ENCODE peak calls at places on chromosome 3, in seven cellular contexts. One of them, this sample, is unnamed.

GRCh38 chr3:75938921-75939320 is 153.6 kb upstream of the ZNF717 start:
- DNase-seq in KBM-7: no peak
- DNase-seq in memory B cell: no peak
- DNase-seq in activated T-helper 9 cell treated with anti-CD3 and anti-CD28 coated beads, Interleukin-2, amount 50 U/mL, for 16 hours: no peak
- DNase-seq in stimulated activated CD4-positive, alpha-beta T cell treated with anti-CD3 and anti-CD28 coated beads, Interleukin-2, amount 100 ng/mL, for 48 hours: no peak
- DNase-seq in Calu3: no peak
- DNase-seq in fibroblast of lung: no peak
- DNase-seq in this sample: no peak

GRCh38 chr3:173893066-173893465 is 495.5 kb downstream of the NLGN1 start:
- DNase-seq in stimulated activated CD4-positive, alpha-beta T cell treated with anti-CD3 and anti-CD28 coated beads, Interleukin-2, amount 100 ng/mL, for 48 hours: no peak
- DNase-seq in KBM-7: no peak
- DNase-seq in fibroblast of lung: peak; percentile 92
- DNase-seq in memory B cell: no peak
- DNase-seq in Calu3: no peak
- DNase-seq in activated T-helper 9 cell treated with anti-CD3 and anti-CD28 coated beads, Interleukin-2, amount 50 U/mL, for 16 hours: no peak
- DNase-seq in this sample: no peak

GRCh38 chr3:194876403-194877165 is 190.9 kb downstream of the FAM43A start:
- DNase-seq in activated T-helper 9 cell treated with anti-CD3 and anti-CD28 coated beads, Interleukin-2, amount 50 U/mL, for 16 hours: no peak
- DNase-seq in stimulated activated CD4-positive, alpha-beta T cell treated with anti-CD3 and anti-CD28 coated beads, Interleukin-2, amount 100 ng/mL, for 48 hours: no peak
- DNase-seq in KBM-7: no peak
- DNase-seq in Calu3: no peak
- DNase-seq in memory B cell: no peak
- DNase-seq in fibroblast of lung: peak; percentile 7
- DNase-seq in this sample: no peak

GRCh38 chr3:188583476-188584161 is 429.7 kb downstream of the LPP start:
- DNase-seq in stimulated activated CD4-positive, alpha-beta T cell treated with anti-CD3 and anti-CD28 coated beads, Interleukin-2, amount 100 ng/mL, for 48 hours: peak; percentile 14
- DNase-seq in KBM-7: no peak
- DNase-seq in fibroblast of lung: peak; percentile 39
- DNase-seq in activated T-helper 9 cell treated with anti-CD3 and anti-CD28 coated beads, Interleukin-2, amount 50 U/mL, for 16 hours: no peak
- DNase-seq in Calu3: no peak
- DNase-seq in memory B cell: no peak
- DNase-seq in this sample: no peak

GRCh38 chr3:197297020-197297419 is 1.4 kb downstream of the DLG1 start:
- DNase-seq in stimulated activated CD4-positive, alpha-beta T cell treated with anti-CD3 and anti-CD28 coated beads, Interleukin-2, amount 100 ng/mL, for 48 hours: no peak
- DNase-seq in Calu3: no peak
- DNase-seq in memory B cell: no peak
- DNase-seq in activated T-helper 9 cell treated with anti-CD3 and anti-CD28 coated beads, Interleukin-2, amount 50 U/mL, for 16 hours: no peak
- DNase-seq in KBM-7: no peak
- DNase-seq in fibroblast of lung: no peak
- DNase-seq in this sample: no peak

GRCh38 chr3:127195417-127195816 is 2.5 kb downstream of the PRR23E start:
- DNase-seq in KBM-7: no peak
- DNase-seq in stimulated activated CD4-positive, alpha-beta T cell treated with anti-CD3 and anti-CD28 coated beads, Interleukin-2, amount 100 ng/mL, for 48 hours: no peak
- DNase-seq in fibroblast of lung: no peak
- DNase-seq in memory B cell: no peak
- DNase-seq in activated T-helper 9 cell treated with anti-CD3 and anti-CD28 coated beads, Interleukin-2, amount 50 U/mL, for 16 hours: no peak
- DNase-seq in Calu3: no peak
- DNase-seq in this sample: no peak

GRCh38 chr3:39473452-39474125 is 6.1 kb downstream of the MOBP start:
- DNase-seq in activated T-helper 9 cell treated with anti-CD3 and anti-CD28 coated beads, Interleukin-2, amount 50 U/mL, for 16 hours: no peak
- DNase-seq in KBM-7: no peak
- DNase-seq in fibroblast of lung: no peak
- DNase-seq in stimulated activated CD4-positive, alpha-beta T cell treated with anti-CD3 and anti-CD28 coated beads, Interleukin-2, amount 100 ng/mL, for 48 hours: no peak
- DNase-seq in Calu3: no peak
- DNase-seq in memory B cell: no peak
- DNase-seq in this sample: no peak

GRCh38 chr3:146469206-146470017 is at the start of gene PLSCR2:
- DNase-seq in fibroblast of lung: peak; percentile 38
- DNase-seq in KBM-7: no peak
- DNase-seq in memory B cell: peak; percentile 81
- DNase-seq in stimulated activated CD4-positive, alpha-beta T cell treated with anti-CD3 and anti-CD28 coated beads, Interleukin-2, amount 100 ng/mL, for 48 hours: peak; percentile 65
- DNase-seq in activated T-helper 9 cell treated with anti-CD3 and anti-CD28 coated beads, Interleukin-2, amount 50 U/mL, for 16 hours: peak; percentile 59
- DNase-seq in Calu3: peak; percentile 92
- DNase-seq in this sample: peak; percentile 71

GRCh38 chr3:33074217-33075067 is 22.5 kb downstream of the GLB1 start:
- DNase-seq in KBM-7: peak; percentile 72
- DNase-seq in activated T-helper 9 cell treated with anti-CD3 and anti-CD28 coated beads, Interleukin-2, amount 50 U/mL, for 16 hours: peak; percentile 53
- DNase-seq in memory B cell: peak; percentile 57
- DNase-seq in fibroblast of lung: peak; percentile 52
- DNase-seq in stimulated activated CD4-positive, alpha-beta T cell treated with anti-CD3 and anti-CD28 coated beads, Interleukin-2, amount 100 ng/mL, for 48 hours: peak; percentile 71
- DNase-seq in Calu3: peak; percentile 72
- DNase-seq in this sample: peak; percentile 42

GRCh38 chr3:63687569-63688233 is 35.2 kb downstream of the SNTN start:
- DNase-seq in Calu3: no peak
- DNase-seq in fibroblast of lung: peak; percentile 19
- DNase-seq in memory B cell: no peak
- DNase-seq in activated T-helper 9 cell treated with anti-CD3 and anti-CD28 coated beads, Interleukin-2, amount 50 U/mL, for 16 hours: no peak
- DNase-seq in KBM-7: no peak
- DNase-seq in stimulated activated CD4-positive, alpha-beta T cell treated with anti-CD3 and anti-CD28 coated beads, Interleukin-2, amount 100 ng/mL, for 48 hours: no peak
- DNase-seq in this sample: no peak

GRCh38 chr3:34020761-34021635 is 222.6 kb downstream of the PDCD6IP start:
- DNase-seq in memory B cell: no peak
- DNase-seq in Calu3: no peak
- DNase-seq in KBM-7: no peak
- DNase-seq in fibroblast of lung: no peak
- DNase-seq in activated T-helper 9 cell treated with anti-CD3 and anti-CD28 coated beads, Interleukin-2, amount 50 U/mL, for 16 hours: no peak
- DNase-seq in stimulated activated CD4-positive, alpha-beta T cell treated with anti-CD3 and anti-CD28 coated beads, Interleukin-2, amount 100 ng/mL, for 48 hours: no peak
- DNase-seq in this sample: no peak

GRCh38 chr3:175672119-175672689 is 813.1 kb downstream of the NAALADL2 start:
- DNase-seq in KBM-7: no peak
- DNase-seq in Calu3: no peak
- DNase-seq in activated T-helper 9 cell treated with anti-CD3 and anti-CD28 coated beads, Interleukin-2, amount 50 U/mL, for 16 hours: no peak
- DNase-seq in memory B cell: no peak
- DNase-seq in stimulated activated CD4-positive, alpha-beta T cell treated with anti-CD3 and anti-CD28 coated beads, Interleukin-2, amount 100 ng/mL, for 48 hours: no peak
- DNase-seq in fibroblast of lung: peak; percentile 20
- DNase-seq in this sample: no peak

GRCh38 chr3:132079150-132079549 is 44.3 kb upstream of the CPNE4 start:
- DNase-seq in stimulated activated CD4-positive, alpha-beta T cell treated with anti-CD3 and anti-CD28 coated beads, Interleukin-2, amount 100 ng/mL, for 48 hours: no peak
- DNase-seq in Calu3: no peak
- DNase-seq in activated T-helper 9 cell treated with anti-CD3 and anti-CD28 coated beads, Interleukin-2, amount 50 U/mL, for 16 hours: no peak
- DNase-seq in fibroblast of lung: peak; percentile 63
- DNase-seq in memory B cell: no peak
- DNase-seq in KBM-7: no peak
- DNase-seq in this sample: no peak

GRCh38 chr3:104628185-104628789 is 738.4 kb upstream of the ALCAM start:
- DNase-seq in Calu3: peak; percentile 10
- DNase-seq in fibroblast of lung: peak; percentile 65
- DNase-seq in stimulated activated CD4-positive, alpha-beta T cell treated with anti-CD3 and anti-CD28 coated beads, Interleukin-2, amount 100 ng/mL, for 48 hours: no peak
- DNase-seq in memory B cell: no peak
- DNase-seq in activated T-helper 9 cell treated with anti-CD3 and anti-CD28 coated beads, Interleukin-2, amount 50 U/mL, for 16 hours: no peak
- DNase-seq in KBM-7: peak; percentile 56
- DNase-seq in this sample: no peak

GRCh38 chr3:45944830-45945620 is 1.8 kb downstream of the CXCR6 start:
- DNase-seq in Calu3: no peak
- DNase-seq in memory B cell: no peak
- DNase-seq in activated T-helper 9 cell treated with anti-CD3 and anti-CD28 coated beads, Interleukin-2, amount 50 U/mL, for 16 hours: no peak
- DNase-seq in stimulated activated CD4-positive, alpha-beta T cell treated with anti-CD3 and anti-CD28 coated beads, Interleukin-2, amount 100 ng/mL, for 48 hours: no peak
- DNase-seq in KBM-7: no peak
- DNase-seq in fibroblast of lung: no peak
- DNase-seq in this sample: no peak

GRCh38 chr3:15262021-15262420 is 56.0 kb downstream of the CAPN7 start:
- DNase-seq in stimulated activated CD4-positive, alpha-beta T cell treated with anti-CD3 and anti-CD28 coated beads, Interleukin-2, amount 100 ng/mL, for 48 hours: no peak
- DNase-seq in KBM-7: no peak
- DNase-seq in memory B cell: no peak
- DNase-seq in fibroblast of lung: no peak
- DNase-seq in activated T-helper 9 cell treated with anti-CD3 and anti-CD28 coated beads, Interleukin-2, amount 50 U/mL, for 16 hours: no peak
- DNase-seq in Calu3: no peak
- DNase-seq in this sample: no peak

GRCh38 chr3:127210654-127210943 is 17.7 kb downstream of the PRR23E start:
- DNase-seq in stimulated activated CD4-positive, alpha-beta T cell treated with anti-CD3 and anti-CD28 coated beads, Interleukin-2, amount 100 ng/mL, for 48 hours: no peak
- DNase-seq in activated T-helper 9 cell treated with anti-CD3 and anti-CD28 coated beads, Interleukin-2, amount 50 U/mL, for 16 hours: no peak
- DNase-seq in fibroblast of lung: no peak
- DNase-seq in Calu3: no peak
- DNase-seq in KBM-7: no peak
- DNase-seq in memory B cell: no peak
- DNase-seq in this sample: no peak

GRCh38 chr3:169607909-169608308 is 55.6 kb downstream of the MECOM start:
- DNase-seq in KBM-7: no peak
- DNase-seq in stimulated activated CD4-positive, alpha-beta T cell treated with anti-CD3 and anti-CD28 coated beads, Interleukin-2, amount 100 ng/mL, for 48 hours: no peak
- DNase-seq in memory B cell: no peak
- DNase-seq in activated T-helper 9 cell treated with anti-CD3 and anti-CD28 coated beads, Interleukin-2, amount 50 U/mL, for 16 hours: no peak
- DNase-seq in Calu3: no peak
- DNase-seq in fibroblast of lung: no peak
- DNase-seq in this sample: no peak

GRCh38 chr3:45124956-45125355 is 21.2 kb downstream of the CDCP1 start:
- DNase-seq in stimulated activated CD4-positive, alpha-beta T cell treated with anti-CD3 and anti-CD28 coated beads, Interleukin-2, amount 100 ng/mL, for 48 hours: no peak
- DNase-seq in Calu3: no peak
- DNase-seq in KBM-7: no peak
- DNase-seq in memory B cell: no peak
- DNase-seq in activated T-helper 9 cell treated with anti-CD3 and anti-CD28 coated beads, Interleukin-2, amount 50 U/mL, for 16 hours: no peak
- DNase-seq in fibroblast of lung: no peak
- DNase-seq in this sample: no peak

GRCh38 chr3:165744025-165744424 is 93.2 kb downstream of the BCHE start:
- DNase-seq in fibroblast of lung: no peak
- DNase-seq in Calu3: no peak
- DNase-seq in memory B cell: no peak
- DNase-seq in stimulated activated CD4-positive, alpha-beta T cell treated with anti-CD3 and anti-CD28 coated beads, Interleukin-2, amount 100 ng/mL, for 48 hours: no peak
- DNase-seq in activated T-helper 9 cell treated with anti-CD3 and anti-CD28 coated beads, Interleukin-2, amount 50 U/mL, for 16 hours: no peak
- DNase-seq in KBM-7: no peak
- DNase-seq in this sample: no peak

GRCh38 chr3:141306276-141306675 is 62.0 kb upstream of the ZBTB38 start:
- DNase-seq in KBM-7: no peak
- DNase-seq in stimulated activated CD4-positive, alpha-beta T cell treated with anti-CD3 and anti-CD28 coated beads, Interleukin-2, amount 100 ng/mL, for 48 hours: no peak
- DNase-seq in activated T-helper 9 cell treated with anti-CD3 and anti-CD28 coated beads, Interleukin-2, amount 50 U/mL, for 16 hours: no peak
- DNase-seq in fibroblast of lung: no peak
- DNase-seq in memory B cell: no peak
- DNase-seq in Calu3: no peak
- DNase-seq in this sample: no peak

GRCh38 chr3:79015854-79016253 is 751.9 kb downstream of the ROBO1 start:
- DNase-seq in memory B cell: no peak
- DNase-seq in stimulated activated CD4-positive, alpha-beta T cell treated with anti-CD3 and anti-CD28 coated beads, Interleukin-2, amount 100 ng/mL, for 48 hours: no peak
- DNase-seq in activated T-helper 9 cell treated with anti-CD3 and anti-CD28 coated beads, Interleukin-2, amount 50 U/mL, for 16 hours: no peak
- DNase-seq in KBM-7: no peak
- DNase-seq in Calu3: no peak
- DNase-seq in fibroblast of lung: no peak
- DNase-seq in this sample: no peak

GRCh38 chr3:133939496-133939835 is 43.8 kb upstream of the RAB6B start:
- DNase-seq in stimulated activated CD4-positive, alpha-beta T cell treated with anti-CD3 and anti-CD28 coated beads, Interleukin-2, amount 100 ng/mL, for 48 hours: no peak
- DNase-seq in Calu3: no peak
- DNase-seq in fibroblast of lung: no peak
- DNase-seq in KBM-7: no peak
- DNase-seq in activated T-helper 9 cell treated with anti-CD3 and anti-CD28 coated beads, Interleukin-2, amount 50 U/mL, for 16 hours: no peak
- DNase-seq in memory B cell: no peak
- DNase-seq in this sample: no peak

GRCh38 chr3:24830230-24831152 is 335.8 kb upstream of the THRB start:
- DNase-seq in fibroblast of lung: no peak
- DNase-seq in KBM-7: no peak
- DNase-seq in memory B cell: no peak
- DNase-seq in Calu3: peak; percentile 47
- DNase-seq in stimulated activated CD4-positive, alpha-beta T cell treated with anti-CD3 and anti-CD28 coated beads, Interleukin-2, amount 100 ng/mL, for 48 hours: no peak
- DNase-seq in activated T-helper 9 cell treated with anti-CD3 and anti-CD28 coated beads, Interleukin-2, amount 50 U/mL, for 16 hours: no peak
- DNase-seq in this sample: no peak

GRCh38 chr3:119810018-119810435 is 28.1 kb downstream of the NR1I2 start:
- DNase-seq in Calu3: no peak
- DNase-seq in KBM-7: no peak
- DNase-seq in stimulated activated CD4-positive, alpha-beta T cell treated with anti-CD3 and anti-CD28 coated beads, Interleukin-2, amount 100 ng/mL, for 48 hours: peak; percentile 52
- DNase-seq in activated T-helper 9 cell treated with anti-CD3 and anti-CD28 coated beads, Interleukin-2, amount 50 U/mL, for 16 hours: peak; percentile 50
- DNase-seq in memory B cell: peak; percentile 39
- DNase-seq in fibroblast of lung: peak; percentile 39
- DNase-seq in this sample: peak; percentile 68

GRCh38 chr3:31392568-31392967 is 140.2 kb upstream of the STT3B start:
- DNase-seq in memory B cell: no peak
- DNase-seq in Calu3: no peak
- DNase-seq in stimulated activated CD4-positive, alpha-beta T cell treated with anti-CD3 and anti-CD28 coated beads, Interleukin-2, amount 100 ng/mL, for 48 hours: no peak
- DNase-seq in fibroblast of lung: no peak
- DNase-seq in activated T-helper 9 cell treated with anti-CD3 and anti-CD28 coated beads, Interleukin-2, amount 50 U/mL, for 16 hours: no peak
- DNase-seq in KBM-7: no peak
- DNase-seq in this sample: no peak

GRCh38 chr3:159872374-159873109 is 116.1 kb upstream of the IL12A start:
- DNase-seq in fibroblast of lung: peak; percentile 93
- DNase-seq in activated T-helper 9 cell treated with anti-CD3 and anti-CD28 coated beads, Interleukin-2, amount 50 U/mL, for 16 hours: no peak
- DNase-seq in memory B cell: no peak
- DNase-seq in KBM-7: no peak
- DNase-seq in Calu3: peak; percentile 38
- DNase-seq in stimulated activated CD4-positive, alpha-beta T cell treated with anti-CD3 and anti-CD28 coated beads, Interleukin-2, amount 100 ng/mL, for 48 hours: no peak
- DNase-seq in this sample: no peak

GRCh38 chr3:57652203-57652602 is 40.7 kb downstream of the DENND6A start:
- DNase-seq in activated T-helper 9 cell treated with anti-CD3 and anti-CD28 coated beads, Interleukin-2, amount 50 U/mL, for 16 hours: no peak
- DNase-seq in Calu3: no peak
- DNase-seq in fibroblast of lung: peak; percentile 72
- DNase-seq in memory B cell: no peak
- DNase-seq in KBM-7: no peak
- DNase-seq in stimulated activated CD4-positive, alpha-beta T cell treated with anti-CD3 and anti-CD28 coated beads, Interleukin-2, amount 100 ng/mL, for 48 hours: no peak
- DNase-seq in this sample: no peak

GRCh38 chr3:1348547-1348946 is 255.7 kb downstream of the CNTN6 start:
- DNase-seq in memory B cell: no peak
- DNase-seq in KBM-7: no peak
- DNase-seq in Calu3: no peak
- DNase-seq in stimulated activated CD4-positive, alpha-beta T cell treated with anti-CD3 and anti-CD28 coated beads, Interleukin-2, amount 100 ng/mL, for 48 hours: no peak
- DNase-seq in fibroblast of lung: no peak
- DNase-seq in activated T-helper 9 cell treated with anti-CD3 and anti-CD28 coated beads, Interleukin-2, amount 50 U/mL, for 16 hours: no peak
- DNase-seq in this sample: no peak

GRCh38 chr3:31105011-31105410 is 210.6 kb upstream of the GADL1 start:
- DNase-seq in memory B cell: no peak
- DNase-seq in stimulated activated CD4-positive, alpha-beta T cell treated with anti-CD3 and anti-CD28 coated beads, Interleukin-2, amount 100 ng/mL, for 48 hours: no peak
- DNase-seq in fibroblast of lung: no peak
- DNase-seq in activated T-helper 9 cell treated with anti-CD3 and anti-CD28 coated beads, Interleukin-2, amount 50 U/mL, for 16 hours: no peak
- DNase-seq in KBM-7: no peak
- DNase-seq in Calu3: no peak
- DNase-seq in this sample: no peak

This sample was measured in stimulated activated effector memory CD8-positive, alpha-beta T cell treated with anti-CD3 and anti-CD28 coated beads, Interleukin-12 subunit alpha, Interleukin-12 subunit beta, amount 100 ng/mL, for 72 hours.